ENCODE peak calls at places on chromosomes 4 and X, in eight cellular contexts. I is immature natural killer cell; M is NCI-H510A treated with DMSO at 0.1 percent for 48 hours; X is right cardiac atrium; J is hypothalamus; P is stimulated activated CD8-positive, alpha-beta memory T cell treated with anti-CD3 and anti-CD28 coated beads, Interleukin-12 subunit alpha, Interleukin-12 subunit beta, amount 100 ng/mL, for 1 hour; H is AG04450; U is foreskin fibroblast. W is an unnamed sample.
A peak's percentile ranks its signal among the peaks of the same experiment; 100 is the strongest.

GRCh38 chr4:111961806-111962205 is 183.4 kb upstream of the FAM241A start:
- DNase-seq in I (no peak), M (no peak), X (no peak), J (no peak), P (no peak), H (no peak), U (peak; percentile 71), W (no peak)

GRCh38 chrX:133859336-133859735 is 126.1 kb downstream of the GPC3 start:
- DNase-seq in I (no peak), M (peak; percentile 76), X (no peak), J (no peak), P (no peak), H (no peak), U (no peak), W (no peak)

GRCh38 chr4:52958232-52958631 is 96.1 kb downstream of the RASL11B start:
- DNase-seq in I (no peak), M (no peak), X (no peak), J (no peak), P (no peak), H (no peak), U (peak; percentile 37), W (no peak)

GRCh38 chrX:72088761-72089160 is 43.0 kb downstream of the RTL5 start:
- DNase-seq in I (no peak), M (no peak), X (no peak), J (no peak), P (no peak), H (no peak), U (no peak), W (no peak)

GRCh38 chr4:147828361-147828760 is 96.5 kb downstream of the ARHGAP10 start:
- DNase-seq in I (no peak), M (no peak), X (no peak), J (no peak), P (no peak), H (no peak), U (peak; percentile 81), W (no peak)

GRCh38 chr4:8356856-8357255 is 83.7 kb downstream of the ACOX3 start:
- DNase-seq in I (no peak), M (no peak), X (no peak), J (no peak), P (no peak), H (no peak), U (no peak), W (no peak)

GRCh38 chr4:3257691-3258482 is 8.9 kb downstream of the MSANTD1 start:
- DNase-seq in I (no peak), M (peak; percentile 29), X (no peak), J (no peak), P (no peak), H (no peak), U (peak; percentile 76), W (no peak)

GRCh38 chr4:118981839-118982381 is 93.3 kb downstream of the SYNPO2 start:
- DNase-seq in I (peak; percentile 23), M (peak; percentile 61), X (peak; percentile 55), J (peak; percentile 16), P (peak; percentile 32), H (peak; percentile 91), U (peak; percentile 93), W (peak; percentile 60)

GRCh38 chrX:30504309-30504708 is 73.3 kb downstream of the TASL start:
- DNase-seq in I (peak; percentile 1), M (peak; percentile 64), X (no peak), J (no peak), P (no peak), H (no peak), U (peak; percentile 49), W (no peak)

GRCh38 chrX:16610121-16610565 is 39.8 kb upstream of the S100G start:
- DNase-seq in I (no peak), M (no peak), X (no peak), J (no peak), P (no peak), H (no peak), U (peak; percentile 62), W (no peak)

GRCh38 chr4:172628263-172628662 is 540.3 kb upstream of the GALNT7 start:
- DNase-seq in I (no peak), M (no peak), X (no peak), J (no peak), P (no peak), H (no peak), U (no peak), W (no peak)

W was measured in frontal cortex.